ENCODE peak calls at places on chromosome 6, in five cellular contexts. Z is HCT116, K is B cell, C is fibroblast of lung, E is hepatocyte. T is an unnamed sample.

GRCh38 chr6:1131285-1132079 is 180.4 kb upstream of the FOXQ1 start:
- DNase-seq in Z (no peak), K (no peak), C (peak), E (peak), T (no peak)

GRCh38 chr6:24844903-24845302 is 46.2 kb upstream of the ARMH2 start:
- DNase-seq in Z (no peak), K (no peak), C (no peak), E (no peak), T (no peak)

GRCh38 chr6:60991427-60992028 is 1294.5 kb downstream of the KHDRBS2 start:
- DNase-seq in Z (no peak), K (no peak), C (no peak), E (no peak), T (no peak)

GRCh38 chr6:106434530-106434929 is 74.0 kb downstream of the CRYBG1 start:
- DNase-seq in Z (no peak), K (no peak), C (no peak), E (no peak), T (no peak)

GRCh38 chr6:43922423-43923375 is 152.7 kb downstream of the VEGFA start:
- DNase-seq in Z (no peak), K (no peak), C (no peak), E (no peak), T (no peak)

GRCh38 chr6:134245041-134245440 is 72.9 kb downstream of the SGK1 start:
- DNase-seq in Z (no peak), K (no peak), C (peak), E (peak), T (no peak)

GRCh38 chr6:18024876-18025275 is 37.4 kb upstream of the KIF13A start:
- DNase-seq in Z (no peak), K (no peak), C (no peak), E (no peak), T (no peak)

GRCh38 chr6:106702451-106703110 is 73.2 kb downstream of the QRSL1 start:
- DNase-seq in Z (no peak), K (peak), C (no peak), E (peak), T (no peak)

GRCh38 chr6:163331245-163331644 is 83.3 kb upstream of the QKI start:
- DNase-seq in Z (no peak), K (no peak), C (no peak), E (no peak), T (no peak)

GRCh38 chr6:3612341-3613041 is 139.0 kb downstream of the PXDC1 start:
- DNase-seq in Z (peak), K (no peak), C (peak), E (peak), T (no peak)

GRCh38 chr6:50922579-50923525 is 104.2 kb downstream of the TFAP2B start:
- DNase-seq in Z (no peak), K (no peak), C (no peak), E (no peak), T (no peak)

GRCh38 chr6:110635096-110635495 is 158.7 kb upstream of the SLC22A16 start:
- DNase-seq in Z (no peak), K (no peak), C (no peak), E (no peak), T (no peak)

GRCh38 chr6:104509355-104509754 is 350.4 kb downstream of the HACE1 start:
- DNase-seq in Z (no peak), K (no peak), C (no peak), E (no peak), T (no peak)

GRCh38 chr6:44043479-44044153 is 83.6 kb downstream of the MRPL14 start:
- DNase-seq in Z (no peak), K (no peak), C (peak), E (no peak), T (no peak)

GRCh38 chr6:80605165-80605989 is 498.9 kb downstream of the BCKDHB start:
- DNase-seq in Z (peak), K (no peak), C (peak), E (peak), T (no peak)

GRCh38 chr6:53112404-53112803 is 36.2 kb downstream of the GCM1 start:
- DNase-seq in Z (no peak), K (no peak), C (no peak), E (peak), T (no peak)

GRCh38 chr6:115514656-115515055 is 546.0 kb downstream of the FRK start:
- DNase-seq in Z (no peak), K (no peak), C (peak), E (peak), T (no peak)

GRCh38 chr6:34350100-34350936 is 42.2 kb downstream of the NUDT3 start:
- DNase-seq in Z (no peak), K (no peak), C (no peak), E (no peak), T (no peak)

GRCh38 chr6:113654396-113654795 is 202.7 kb upstream of the MARCKS start:
- DNase-seq in Z (peak), K (no peak), C (peak), E (no peak), T (no peak)

GRCh38 chr6:30156262-30156599 is 4.8 kb downstream of the TRIM10 start:
- DNase-seq in Z (peak), K (no peak), C (peak), E (peak), T (no peak)

GRCh38 chr6:35640017-35640664 is 48.6 kb downstream of the FKBP5 start:
- DNase-seq in Z (no peak), K (no peak), C (no peak), E (no peak), T (no peak)

GRCh38 chr6:69096681-69097080 is 461.6 kb downstream of the ADGRB3 start:
- DNase-seq in Z (no peak), K (no peak), C (no peak), E (no peak), T (no peak)

GRCh38 chr6:113645576-113645970 is 211.6 kb upstream of the MARCKS start:
- DNase-seq in Z (no peak), K (no peak), C (peak), E (peak), T (no peak)

GRCh38 chr6:110435052-110435602 is 19.8 kb upstream of the DDO start:
- DNase-seq in Z (no peak), K (no peak), C (no peak), E (no peak), T (no peak)

GRCh38 chr6:150152891-150153876 is 10.3 kb downstream of the PPP1R14C start:
- DNase-seq in Z (no peak), K (no peak), C (no peak), E (no peak), T (no peak)

GRCh38 chr6:33420493-33421343 is 853 bp downstream of the SYNGAP1 start:
- DNase-seq in Z (no peak), K (no peak), C (no peak), E (no peak), T (no peak)

GRCh38 chr6:27296106-27296783 is 15.8 kb downstream of the POM121L2 start:
- DNase-seq in Z (peak), K (no peak), C (peak), E (peak), T (no peak)

GRCh38 chr6:108804976-108805375 is 43.2 kb upstream of the ARMC2 start:
- DNase-seq in Z (no peak), K (no peak), C (no peak), E (no peak), T (no peak)

GRCh38 chr6:161246725-161247124 is 27.1 kb downstream of the AGPAT4 start:
- DNase-seq in Z (no peak), K (no peak), C (no peak), E (no peak), T (no peak)

GRCh38 chr6:158718431-158719126 is 68.7 kb downstream of the SYTL3 start:
- DNase-seq in Z (peak), K (no peak), C (no peak), E (peak), T (no peak)

GRCh38 chr6:78462728-78463127 is 404.6 kb upstream of the IRAK1BP1 start:
- DNase-seq in Z (peak), K (no peak), C (no peak), E (no peak), T (no peak)

GRCh38 chr6:33276864-33277662 is at the start of gene B3GALT4:
- DNase-seq in Z (no peak), K (peak), C (peak), E (peak), T (peak)

GRCh38 chr6:2764610-2765165 is 505 bp upstream of the WRNIP1 start:
- DNase-seq in Z (no peak), K (peak), C (peak), E (peak), T (no peak)

GRCh38 chr6:166776571-166776970 is 149.5 kb upstream of the RPS6KA2 start:
- DNase-seq in Z (no peak), K (no peak), C (no peak), E (no peak), T (no peak)

GRCh38 chr6:25862199-25862598 is 11.8 kb downstream of the SLC17A3 start:
- DNase-seq in Z (no peak), K (no peak), C (no peak), E (no peak), T (no peak)

GRCh38 chr6:20186981-20187380 is 25.3 kb downstream of the MBOAT1 start:
- DNase-seq in Z (no peak), K (no peak), C (no peak), E (no peak), T (no peak)

GRCh38 chr6:163255265-163255664 is 159.3 kb upstream of the QKI start:
- DNase-seq in Z (no peak), K (no peak), C (no peak), E (no peak), T (no peak)

DNA sequence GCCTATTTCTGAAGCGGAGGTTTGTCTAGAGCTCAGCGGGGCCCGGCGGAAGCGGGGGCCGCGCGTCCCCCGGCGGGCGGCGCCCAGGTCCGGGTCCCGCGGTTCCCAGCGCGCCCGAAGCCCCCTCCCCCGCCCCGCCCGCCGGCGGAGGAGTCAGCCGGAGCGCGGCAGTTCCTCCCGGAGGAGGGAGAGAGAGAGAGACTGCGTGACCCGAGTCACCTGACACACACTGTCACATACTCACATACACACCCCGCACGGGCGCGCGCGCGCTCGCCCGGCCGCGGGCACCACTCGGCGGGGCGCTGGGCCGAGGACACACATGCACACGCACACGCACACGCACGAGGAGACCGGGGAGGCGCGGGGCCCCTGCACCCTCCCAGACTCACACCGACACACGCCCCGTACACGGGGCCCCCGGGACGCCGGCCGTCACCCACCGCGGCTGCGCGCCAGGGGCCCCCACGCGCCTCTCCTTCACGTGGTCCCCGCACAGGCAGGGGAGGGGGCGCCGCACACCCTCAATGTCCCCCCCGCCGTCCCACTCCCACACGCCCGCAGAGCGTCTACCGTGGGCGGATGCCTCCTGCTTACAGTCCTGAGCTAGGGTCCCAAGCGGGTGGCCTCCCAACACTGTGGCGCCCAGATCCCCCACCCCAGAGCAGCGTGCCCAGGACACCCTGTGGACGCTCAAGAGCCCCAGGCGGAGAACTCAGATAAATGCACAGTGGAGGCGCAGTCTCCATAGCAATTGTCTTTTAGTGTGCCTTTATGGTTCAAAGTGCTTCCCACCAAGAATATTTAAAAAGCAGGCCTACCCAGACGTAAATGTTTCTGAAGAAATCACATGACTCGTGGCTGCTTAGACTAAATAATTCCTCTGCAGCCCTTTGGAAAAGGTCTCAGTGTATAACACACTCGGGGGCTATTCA is at the start of gene RRAGD:
- DNase-seq in Z (peak), K (peak), C (no peak), E (peak), T (peak)
- TF ChIP-seq CTCF in Z (no peak), K (no peak), C (no peak), E (no peak), T (no peak)

DNA sequence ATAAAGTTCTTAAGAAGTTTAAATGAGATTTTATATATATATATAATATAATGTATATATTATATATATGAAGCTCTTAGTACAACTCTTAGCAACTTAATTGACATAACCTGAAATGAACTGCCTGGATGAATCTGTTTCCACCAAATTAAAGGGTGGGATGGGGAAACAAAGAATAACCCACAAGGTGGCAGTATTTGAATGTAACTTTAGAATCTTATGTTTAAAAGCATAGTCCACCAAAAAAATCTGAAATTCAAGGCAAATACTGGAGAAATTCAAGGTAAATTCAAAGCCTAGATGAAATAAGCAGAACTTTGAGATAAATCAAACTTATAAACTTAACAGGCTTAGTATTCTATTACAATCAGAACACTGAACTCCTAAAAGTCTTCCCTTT is 4.4 kb upstream of the IBTK start:
- DNase-seq in Z (peak), K (no peak), C (peak), E (peak), T (no peak)
- TF ChIP-seq CTCF in Z (peak), K (peak), C (peak), E (peak), T (peak)

DNA sequence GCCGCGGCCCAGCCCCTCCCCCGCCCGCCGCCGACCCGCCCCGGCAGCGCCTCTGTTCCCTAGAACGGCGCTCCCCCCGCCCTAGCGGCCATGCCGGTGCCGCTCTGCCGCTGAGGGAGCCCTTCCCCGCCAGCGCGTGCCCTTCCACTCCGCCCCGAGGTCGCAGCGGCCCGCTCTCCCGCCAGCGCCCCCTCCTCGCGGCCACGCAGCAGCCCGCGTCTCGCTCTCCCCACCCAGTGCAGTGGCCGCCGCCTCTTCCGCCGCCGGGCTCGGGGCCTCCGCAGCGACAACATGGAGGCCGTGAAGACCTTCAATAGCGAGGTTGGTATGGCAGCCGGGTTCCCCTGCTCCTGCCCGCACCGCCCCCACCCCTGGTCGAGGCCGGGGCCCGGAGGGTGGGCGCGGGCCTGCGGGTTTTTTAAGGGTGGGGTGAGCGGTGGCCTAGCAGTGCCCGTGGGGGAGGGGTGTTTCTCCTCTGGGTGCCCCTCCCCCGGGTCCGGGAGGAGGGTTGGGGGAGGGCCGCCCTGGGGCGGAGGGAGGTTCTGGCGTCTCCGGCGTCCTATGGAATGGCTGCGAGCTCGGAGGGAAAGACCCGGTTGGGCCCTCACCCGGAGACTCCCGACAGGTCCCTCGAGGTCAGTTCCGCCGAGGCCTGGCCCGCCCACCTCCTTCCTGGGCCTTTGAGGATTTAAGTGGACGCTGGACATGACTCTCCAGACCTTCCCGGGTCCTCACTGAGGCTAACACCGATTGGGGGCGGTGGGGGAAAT is 579 bp downstream of the SCAF8 start:
- DNase-seq in Z (peak), K (peak), C (peak), E (peak), T (peak)
- TF ChIP-seq CTCF in Z (no peak), K (no peak), C (no peak), E (no peak), T (no peak)

GRCh38 chr6:155493694-155494143 is 38.1 kb upstream of the NOX3 start:
- DNase-seq in Z (peak), K (no peak), C (peak), E (peak), T (no peak)

GRCh38 chr6:155493026-155493693 is 37.5 kb upstream of the NOX3 start:
- DNase-seq in Z (no peak), K (no peak), C (no peak), E (no peak), T (no peak)

GRCh38 chr6:155497273-155497672 is 41.6 kb upstream of the NOX3 start:
- DNase-seq in Z (no peak), K (no peak), C (no peak), E (no peak), T (no peak)

GRCh38 chr6:155492061-155492735 is 36.6 kb upstream of the NOX3 start:
- DNase-seq in Z (no peak), K (no peak), C (no peak), E (no peak), T (no peak)

DNA sequence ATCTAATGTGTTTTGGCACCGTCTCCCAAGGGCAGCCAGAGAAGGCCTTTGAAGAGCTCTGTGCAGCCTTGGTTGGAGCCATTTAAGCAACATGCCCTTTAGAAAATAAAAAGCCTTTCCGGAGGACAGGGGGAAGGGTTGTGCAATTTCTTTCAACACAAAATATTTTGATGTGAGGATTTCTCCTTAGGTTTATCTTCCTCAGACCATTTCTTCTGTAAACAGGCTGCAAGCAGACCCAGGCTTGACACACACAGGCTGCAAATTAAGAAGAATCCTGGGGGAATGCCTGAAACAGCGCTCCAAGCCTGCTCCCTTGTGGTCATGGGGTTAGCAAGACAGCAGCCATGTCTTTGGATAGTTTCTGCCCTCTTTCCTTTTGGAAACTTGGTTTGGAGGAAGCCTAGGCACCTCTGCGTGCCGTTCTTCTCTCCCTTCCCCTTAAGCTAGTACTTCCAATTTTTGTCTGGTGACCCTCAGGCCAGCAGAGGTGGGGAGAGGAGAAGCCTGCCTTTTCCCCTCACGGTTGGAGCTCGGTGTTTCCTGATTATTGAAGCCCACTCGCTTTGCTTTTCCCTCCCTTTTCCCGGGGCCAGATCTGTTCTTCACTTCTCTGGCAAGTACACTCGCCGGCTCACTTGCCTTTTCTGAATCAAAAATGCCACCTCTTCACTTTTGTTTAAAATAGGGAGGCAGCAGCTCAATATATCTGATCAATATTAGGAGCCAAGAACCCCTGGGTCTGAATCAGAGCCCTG is 39.6 kb upstream of the NOX3 start:
- DNase-seq in Z (no peak), K (no peak), C (peak), E (peak), T (no peak)
- TF ChIP-seq CTCF in Z (peak), K (no peak), C (peak), E (peak), T (peak)

DNA sequence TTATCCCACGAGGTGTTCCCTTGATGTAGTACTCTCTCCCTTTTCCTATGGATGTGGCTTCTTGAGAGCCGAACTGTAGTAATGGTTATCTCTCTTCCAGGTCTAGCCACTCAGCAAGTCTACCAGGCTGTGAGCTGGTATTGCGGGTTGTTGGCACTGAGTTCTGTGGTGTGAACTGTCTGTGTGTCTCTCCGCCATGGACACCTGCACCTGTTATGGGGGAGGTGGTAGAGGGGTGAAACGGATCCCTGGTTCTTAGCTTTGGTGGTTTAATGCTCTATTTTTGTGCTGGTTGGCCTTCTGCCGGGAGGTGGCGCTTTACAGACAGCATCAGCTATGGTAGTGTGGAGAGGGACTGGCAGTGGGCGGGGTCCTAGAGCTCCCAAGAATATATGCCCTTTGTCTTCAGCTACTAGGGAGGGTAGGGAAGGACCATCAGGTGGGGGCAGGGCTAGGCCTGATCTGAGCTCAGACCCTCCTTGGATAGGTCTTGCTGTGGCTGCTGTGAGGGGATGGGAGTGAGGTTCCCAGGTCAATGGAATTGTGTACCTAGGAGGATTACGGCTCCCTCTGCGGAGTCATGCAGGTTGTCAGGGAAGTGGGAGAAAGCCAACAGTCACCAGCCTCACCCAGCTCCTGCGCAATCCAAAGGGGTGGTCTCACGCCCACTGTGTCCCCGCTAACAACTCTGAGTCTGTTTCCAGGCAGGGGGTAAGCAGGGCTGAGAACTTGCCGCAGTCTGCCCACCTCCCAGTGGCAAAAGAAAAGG is 154.2 kb downstream of the CCDC170 start:
- DNase-seq in Z (peak), K (no peak), C (no peak), E (peak), T (no peak)
- TF ChIP-seq CTCF in Z (peak), K (no peak), C (peak), E (peak), T (peak)